ENCODE peak calls at places on chromosomes 2 and 18, in four cellular contexts. One of them, this sample, is unnamed.

GRCh38 chr2:218582085-218582484 is 13.4 kb downstream of the CNOT9 start:
- DNase-seq in HepG2: no peak
- DNase-seq in K562: no peak
- DNase-seq in GM12878: no peak
- DNase-seq in this sample: peak; percentile 11

GRCh38 chr18:63741769-63742168 is 33.4 kb upstream of the SERPINB7 start:
- DNase-seq in HepG2: no peak
- DNase-seq in K562: no peak
- DNase-seq in GM12878: no peak
- DNase-seq in this sample: no peak

GRCh38 chr2:151824886-151825285 is 3.3 kb downstream of the ARL5A start:
- DNase-seq in HepG2: no peak
- DNase-seq in K562: no peak
- DNase-seq in GM12878: no peak
- DNase-seq in this sample: peak; percentile 69

GRCh38 chr2:31372097-31372496 is 42.4 kb downstream of the XDH start:
- DNase-seq in HepG2: no peak
- DNase-seq in K562: no peak
- DNase-seq in GM12878: no peak
- DNase-seq in this sample: no peak

GRCh38 chr2:55123851-55124269 is 73.6 kb upstream of the RTN4 start:
- DNase-seq in HepG2: no peak
- DNase-seq in K562: no peak
- DNase-seq in GM12878: no peak
- DNase-seq in this sample: no peak

GRCh38 chr2:7424481-7424880 is 507.3 kb downstream of the RNF144A start:
- DNase-seq in HepG2: no peak
- DNase-seq in K562: no peak
- DNase-seq in GM12878: no peak
- DNase-seq in this sample: no peak

GRCh38 chr2:43566461-43566729 is 29.4 kb downstream of the THADA start:
- DNase-seq in HepG2: no peak
- DNase-seq in K562: no peak
- DNase-seq in GM12878: no peak
- DNase-seq in this sample: no peak

GRCh38 chr2:219573166-219573565 is 1.1 kb downstream of the INHA start:
- DNase-seq in HepG2: no peak
- DNase-seq in K562: no peak
- DNase-seq in GM12878: no peak
- DNase-seq in this sample: no peak

GRCh38 chr2:34193164-34193563 is 594.1 kb upstream of the FAM98A start:
- DNase-seq in HepG2: no peak
- DNase-seq in K562: no peak
- DNase-seq in GM12878: no peak
- DNase-seq in this sample: no peak

GRCh38 chr2:43897492-43897891 is 58.7 kb downstream of the ABCG8 start:
- DNase-seq in HepG2: no peak
- DNase-seq in K562: no peak
- DNase-seq in GM12878: no peak
- DNase-seq in this sample: no peak

GRCh38 chr2:20254731-20255130 is 29.8 kb upstream of the SDC1 start:
- DNase-seq in HepG2: no peak
- DNase-seq in K562: no peak
- DNase-seq in GM12878: no peak
- DNase-seq in this sample: no peak

GRCh38 chr2:36329251-36329650 is 26.3 kb upstream of the CRIM1 start:
- DNase-seq in HepG2: no peak
- DNase-seq in K562: no peak
- DNase-seq in GM12878: no peak
- DNase-seq in this sample: no peak

GRCh38 chr2:19710230-19710629 is 191.6 kb downstream of the TTC32 start:
- DNase-seq in HepG2: no peak
- DNase-seq in K562: no peak
- DNase-seq in GM12878: no peak
- DNase-seq in this sample: no peak

GRCh38 chr2:2931676-2932075 is 445.9 kb downstream of the EIPR1 start:
- DNase-seq in HepG2: no peak
- DNase-seq in K562: no peak
- DNase-seq in GM12878: no peak
- DNase-seq in this sample: no peak

GRCh38 chr2:161412346-161412745 is 3.8 kb upstream of the TBR1 start:
- DNase-seq in HepG2: no peak
- DNase-seq in K562: no peak
- DNase-seq in GM12878: no peak
- DNase-seq in this sample: no peak

GRCh38 chr2:205660521-205661124 is 21.7 kb upstream of the NRP2 start:
- DNase-seq in HepG2: no peak
- DNase-seq in K562: no peak
- DNase-seq in GM12878: no peak
- DNase-seq in this sample: no peak

GRCh38 chr2:213806125-213806726 is 522.0 kb downstream of the SPAG16 start:
- DNase-seq in HepG2: peak; percentile 9
- DNase-seq in K562: no peak
- DNase-seq in GM12878: no peak
- DNase-seq in this sample: peak; percentile 30

GRCh38 chr2:31446848-31447247 is 32.3 kb upstream of the XDH start:
- DNase-seq in HepG2: no peak
- DNase-seq in K562: no peak
- DNase-seq in GM12878: no peak
- DNase-seq in this sample: no peak

DNA sequence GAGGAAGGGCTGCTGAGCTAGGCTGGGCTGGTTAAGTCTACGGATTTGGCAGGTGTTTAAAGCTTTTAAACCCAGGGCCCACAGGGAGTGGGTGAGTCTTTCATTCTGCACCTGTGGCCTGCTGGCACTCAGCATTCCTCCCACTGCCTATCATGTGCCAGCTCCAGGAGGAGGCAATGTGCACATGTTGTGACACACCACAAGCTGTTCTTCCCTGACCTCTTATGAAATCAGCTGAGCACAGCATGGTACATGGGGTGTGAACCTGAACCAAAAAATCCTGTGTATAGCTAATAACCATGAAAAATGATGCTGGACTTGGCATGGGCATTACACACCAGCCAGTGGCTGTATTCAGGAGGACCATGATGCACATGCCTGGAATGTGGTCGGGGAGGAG is 297.9 kb upstream of the MMADHC start:
- DNase-seq in HepG2: no peak
- DNase-seq in K562: no peak
- DNase-seq in GM12878: no peak
- DNase-seq in this sample: no peak
- TF ChIP-seq MAX in HepG2: no peak
- TF ChIP-seq MAX in K562: no peak
- TF ChIP-seq MAX in GM12878: no peak
- TF ChIP-seq MAX in this sample: no peak

DNA sequence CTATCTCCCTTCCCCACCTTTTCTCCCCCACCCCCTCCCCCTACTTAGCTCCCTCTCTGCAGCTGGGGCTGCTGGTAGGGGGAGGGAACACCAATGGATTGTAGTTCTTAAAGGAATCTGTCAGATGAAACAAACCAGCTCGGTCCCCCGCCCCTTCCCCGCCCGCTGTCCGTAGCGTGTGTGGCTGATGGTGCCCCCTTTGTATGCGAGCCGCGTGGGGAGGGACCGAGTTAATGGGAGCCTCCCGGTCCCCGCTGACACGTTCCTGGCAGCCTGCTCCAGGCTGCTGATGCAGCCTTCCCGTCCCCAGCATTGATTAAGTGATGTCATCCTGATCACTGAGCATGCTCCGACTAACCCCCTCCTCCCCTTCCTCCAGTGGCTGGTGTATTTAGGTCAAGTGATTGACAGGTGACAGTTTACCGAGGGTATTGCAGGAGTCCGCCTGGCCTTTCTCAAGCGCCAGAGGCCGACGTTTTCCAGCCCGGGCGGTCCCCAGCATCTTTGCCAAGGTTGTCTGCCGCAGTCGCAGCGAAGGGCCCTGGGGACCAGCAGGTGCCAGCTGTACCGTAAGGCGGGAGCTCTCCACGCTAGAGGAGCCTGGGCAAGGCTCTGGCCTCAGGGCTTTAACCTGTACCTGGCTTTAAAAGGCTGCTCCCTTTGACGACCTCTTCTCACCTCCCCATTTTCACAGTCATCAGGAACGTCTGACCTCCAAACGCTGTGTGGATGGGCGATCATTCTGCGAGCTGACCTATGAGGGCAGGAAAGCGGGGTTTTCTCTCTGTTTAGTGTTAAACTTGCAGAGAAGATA is 1.8 kb downstream of the KIF5C start:
- DNase-seq in HepG2: peak; percentile 65
- DNase-seq in K562: no peak
- DNase-seq in GM12878: no peak
- DNase-seq in this sample: no peak
- TF ChIP-seq EZH2 in HepG2: peak; percentile 69
- TF ChIP-seq EZH2 in K562: no peak
- TF ChIP-seq EZH2 in GM12878: no peak
- TF ChIP-seq EZH2 in this sample: peak; percentile 70

GRCh38 chr2:26186371-26186770 is 13.5 kb downstream of the GAREM2 start:
- DNase-seq in HepG2: no peak
- DNase-seq in K562: no peak
- DNase-seq in GM12878: no peak
- DNase-seq in this sample: no peak
- TF ChIP-seq MYC in HepG2: no peak
- TF ChIP-seq MYC in K562: no peak
- TF ChIP-seq MYC in GM12878: no peak
- TF ChIP-seq MYC in this sample: no peak

GRCh38 chr2:14910659-14911058 is 278.1 kb downstream of the LRATD1 start:
- DNase-seq in HepG2: no peak
- DNase-seq in K562: no peak
- DNase-seq in GM12878: no peak
- DNase-seq in this sample: no peak

GRCh38 chr2:14903709-14904374 is 271.3 kb downstream of the LRATD1 start:
- DNase-seq in HepG2: peak; percentile 72
- DNase-seq in K562: peak; percentile 81
- DNase-seq in GM12878: peak; percentile 5
- DNase-seq in this sample: no peak

GRCh38 chr2:14909795-14910194 is 277.3 kb downstream of the LRATD1 start:
- DNase-seq in HepG2: no peak
- DNase-seq in K562: no peak
- DNase-seq in GM12878: no peak
- DNase-seq in this sample: no peak

GRCh38 chr2:14905571-14905970 is 273.1 kb downstream of the LRATD1 start:
- DNase-seq in HepG2: no peak
- DNase-seq in K562: no peak
- DNase-seq in GM12878: no peak
- DNase-seq in this sample: no peak

DNA sequence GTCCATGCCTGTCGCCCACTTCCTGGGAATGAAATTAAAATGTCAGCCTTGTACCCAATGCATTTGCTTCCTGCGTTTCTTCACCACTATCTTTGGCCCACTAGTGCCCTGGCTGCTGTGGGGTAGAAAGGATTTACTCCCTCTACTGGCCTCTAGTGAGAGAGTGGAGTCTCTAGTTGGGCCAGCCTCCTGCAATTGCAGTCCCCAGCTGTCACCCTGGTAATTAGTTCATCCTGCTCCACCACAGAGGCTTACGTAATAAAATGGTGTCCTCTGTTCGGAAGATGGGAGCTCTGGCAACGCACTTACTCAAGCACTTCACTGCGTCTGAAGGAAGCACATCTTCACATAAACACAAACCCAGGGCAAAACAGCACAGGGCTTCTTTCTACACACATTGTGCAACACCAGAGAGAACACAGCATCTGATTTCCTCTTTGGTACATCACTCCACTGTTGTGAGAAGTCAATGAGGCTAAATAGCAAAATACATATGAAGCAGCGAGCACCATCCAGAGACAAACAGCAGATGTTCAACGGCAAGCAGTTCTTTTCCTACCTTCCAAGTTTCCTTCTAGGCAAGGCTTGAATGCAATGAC is 274.6 kb downstream of the LRATD1 start:
- DNase-seq in HepG2: peak; percentile 13
- DNase-seq in K562: peak; percentile 10
- DNase-seq in GM12878: no peak
- DNase-seq in this sample: no peak
- TF ChIP-seq MAX in HepG2: no peak
- TF ChIP-seq MAX in K562: no peak
- TF ChIP-seq MAX in GM12878: no peak
- TF ChIP-seq MAX in this sample: no peak

DNA sequence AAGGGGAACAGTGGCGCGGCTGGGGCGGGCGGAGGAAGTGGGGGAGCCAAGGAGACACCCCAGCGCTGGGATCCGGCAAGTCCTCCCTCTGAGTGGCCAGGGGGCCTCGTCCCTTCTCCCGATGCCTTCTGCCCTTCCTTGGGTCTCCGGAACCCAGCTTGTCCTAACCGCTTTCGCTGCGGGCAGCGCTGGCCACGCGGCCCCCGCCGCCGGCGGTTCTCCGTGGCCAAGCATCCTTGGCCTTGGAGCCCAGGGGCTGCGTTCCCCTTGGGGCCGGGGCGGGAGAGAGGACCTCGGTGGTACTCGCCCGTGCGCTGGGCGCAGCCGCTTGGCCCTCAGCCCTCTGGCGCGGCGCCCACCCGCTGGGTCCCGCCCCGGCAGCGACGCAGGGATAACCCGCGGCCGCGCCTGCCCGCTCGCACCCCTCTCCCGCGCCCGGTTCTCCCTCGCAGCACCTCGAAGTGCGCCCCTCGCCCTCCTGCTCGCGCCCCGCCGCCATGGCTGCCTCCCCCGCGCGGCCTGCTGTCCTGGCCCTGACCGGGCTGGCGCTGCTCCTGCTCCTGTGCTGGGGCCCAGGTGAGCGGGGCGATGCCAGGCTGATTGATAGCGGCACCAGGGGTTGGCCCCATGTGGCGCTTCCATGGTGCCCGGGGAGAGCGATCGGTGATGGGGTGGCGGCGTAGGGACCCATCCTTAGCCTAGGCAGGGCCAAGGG is 128.7 kb downstream of the UXS1 start:
- DNase-seq in HepG2: no peak
- DNase-seq in K562: no peak
- DNase-seq in GM12878: no peak
- DNase-seq in this sample: no peak
- TF ChIP-seq EZH2 in HepG2: no peak
- TF ChIP-seq EZH2 in K562: no peak
- TF ChIP-seq EZH2 in GM12878: no peak
- TF ChIP-seq EZH2 in this sample: peak; percentile 44